ENCODE peak calls at places on chromosomes 7 and 10, in four cellular contexts. One of them, this sample, is unnamed.

GRCh38 chr10:86815640-86816039 is 59.2 kb downstream of the BMPR1A start:
- DNase-seq in HepG2: no peak
- DNase-seq in WTC11: no peak
- DNase-seq in K562: no peak
- DNase-seq in this sample: no peak

GRCh38 chr7:64628192-64628591 is 37.7 kb upstream of the ZNF107 start:
- DNase-seq in HepG2: no peak
- DNase-seq in WTC11: no peak
- DNase-seq in K562: no peak
- DNase-seq in this sample: no peak

GRCh38 chr10:114815751-114816150 is 5.8 kb upstream of the FHIP2A start:
- DNase-seq in HepG2: no peak
- DNase-seq in WTC11: no peak
- DNase-seq in K562: no peak
- DNase-seq in this sample: no peak

GRCh38 chr10:127999801-128000200 is 92.9 kb downstream of the PTPRE start:
- DNase-seq in HepG2: no peak
- DNase-seq in WTC11: no peak
- DNase-seq in K562: no peak
- DNase-seq in this sample: no peak

GRCh38 chr10:15043674-15044073 is at the start of gene OLAH:
- DNase-seq in HepG2: no peak
- DNase-seq in WTC11: no peak
- DNase-seq in K562: no peak
- DNase-seq in this sample: no peak

GRCh38 chr10:71873582-71874182 is 22.6 kb upstream of the PSAP start:
- DNase-seq in HepG2: no peak
- DNase-seq in WTC11: no peak
- DNase-seq in K562: no peak
- DNase-seq in this sample: no peak

GRCh38 chr10:115049957-115050356 is 43.2 kb upstream of the ATRNL1 start:
- DNase-seq in HepG2: peak
- DNase-seq in WTC11: no peak
- DNase-seq in K562: no peak
- DNase-seq in this sample: no peak

GRCh38 chr7:2821161-2821841 is 22.8 kb downstream of the GNA12 start:
- DNase-seq in HepG2: no peak
- DNase-seq in WTC11: no peak
- DNase-seq in K562: no peak
- DNase-seq in this sample: peak

GRCh38 chr7:152103691-152104090 is 78.2 kb downstream of the GALNT11 start:
- DNase-seq in HepG2: no peak
- DNase-seq in WTC11: no peak
- DNase-seq in K562: no peak
- DNase-seq in this sample: no peak

GRCh38 chr7:152105205-152105604 is 79.7 kb downstream of the GALNT11 start:
- DNase-seq in HepG2: no peak
- DNase-seq in WTC11: no peak
- DNase-seq in K562: no peak
- DNase-seq in this sample: no peak

GRCh38 chr7:152107945-152108344 is 82.5 kb downstream of the GALNT11 start:
- DNase-seq in HepG2: no peak
- DNase-seq in WTC11: no peak
- DNase-seq in K562: no peak
- DNase-seq in this sample: no peak

GRCh38 chr7:152108359-152108758 is 82.9 kb downstream of the GALNT11 start:
- DNase-seq in HepG2: no peak
- DNase-seq in WTC11: no peak
- DNase-seq in K562: no peak
- DNase-seq in this sample: no peak

DNA sequence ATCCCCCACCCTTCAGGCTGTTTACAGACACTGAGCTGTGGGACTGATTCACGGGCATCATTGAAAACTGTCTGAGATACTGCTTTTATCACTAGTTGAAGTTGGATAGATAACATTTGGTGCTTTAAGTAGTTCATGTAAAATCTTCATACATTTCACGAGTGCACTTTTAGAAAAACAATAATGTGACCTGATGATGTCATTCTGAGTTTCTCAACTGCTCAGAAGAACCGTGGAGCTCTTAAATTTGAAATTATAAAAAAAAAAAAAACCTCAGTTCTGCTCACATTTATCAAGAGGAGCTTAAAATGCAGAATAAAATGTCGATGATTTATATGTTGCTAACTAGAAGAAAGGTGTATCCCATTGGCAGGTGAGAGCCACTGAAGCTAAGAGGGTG is 81.5 kb downstream of the GALNT11 start:
- DNase-seq in HepG2: no peak
- DNase-seq in WTC11: no peak
- DNase-seq in K562: no peak
- DNase-seq in this sample: no peak
- TF ChIP-seq ELF4 in HepG2: no peak
- TF ChIP-seq ELF4 in WTC11: no peak
- TF ChIP-seq ELF4 in K562: no peak
- TF ChIP-seq ELF4 in this sample: no peak

GRCh38 chr7:30791126-30791525 is 19.9 kb downstream of the MINDY4 start:
- DNase-seq in HepG2: no peak
- DNase-seq in WTC11: peak
- DNase-seq in K562: peak
- DNase-seq in this sample: no peak
- TF ChIP-seq ELF4 in HepG2: no peak
- TF ChIP-seq ELF4 in WTC11: no peak
- TF ChIP-seq ELF4 in K562: no peak
- TF ChIP-seq ELF4 in this sample: no peak

GRCh38 chr7:121608785-121609184 is 212.7 kb upstream of the FAM3C start:
- DNase-seq in HepG2: no peak
- DNase-seq in WTC11: no peak
- DNase-seq in K562: no peak
- DNase-seq in this sample: no peak
- TF ChIP-seq ELF4 in HepG2: no peak
- TF ChIP-seq ELF4 in WTC11: no peak
- TF ChIP-seq ELF4 in K562: no peak
- TF ChIP-seq ELF4 in this sample: no peak

DNA sequence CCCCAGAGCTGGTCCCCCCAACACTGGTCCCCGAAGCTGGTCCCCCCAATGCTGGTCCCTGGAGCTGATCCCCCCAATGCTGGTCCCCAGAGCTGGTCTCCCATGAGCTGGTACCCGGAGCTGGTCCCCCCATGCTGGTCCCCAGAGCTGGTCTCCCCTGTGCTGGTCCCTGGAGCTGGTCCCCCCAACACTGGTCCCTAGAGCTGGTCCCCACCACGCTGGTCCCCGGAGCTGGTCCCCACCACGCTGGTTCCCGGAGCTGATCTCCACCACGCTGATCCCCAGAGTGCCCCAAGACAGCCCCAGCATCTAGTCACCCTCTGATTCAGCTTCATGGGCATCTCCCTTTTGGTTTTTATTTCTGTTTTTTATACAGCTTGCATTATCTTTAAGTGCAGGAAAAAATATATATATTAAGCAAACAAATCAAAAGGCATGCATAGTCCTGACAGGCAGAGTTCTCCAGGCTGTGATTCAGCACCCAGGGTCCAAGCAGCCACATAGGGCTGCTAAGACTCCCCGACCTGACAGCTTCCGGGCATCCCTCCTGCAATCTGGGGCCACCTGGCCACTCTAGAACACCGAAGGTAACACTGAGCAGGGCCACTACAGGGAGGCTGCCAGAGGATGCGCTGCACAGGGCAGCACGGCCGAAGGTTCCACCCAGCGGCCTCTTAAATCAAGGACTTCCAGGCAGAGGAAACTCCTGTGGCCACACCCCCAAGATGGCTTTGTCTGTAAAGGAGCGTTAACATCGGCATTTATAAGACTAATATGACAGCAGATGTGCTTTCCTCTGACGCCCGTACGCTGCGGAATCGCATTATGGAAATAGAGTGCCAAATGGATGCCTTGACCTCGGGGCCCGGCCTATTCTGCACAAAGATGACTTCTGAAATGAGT is 215.0 kb downstream of the PTPRN2 start:
- DNase-seq in HepG2: no peak
- DNase-seq in WTC11: no peak
- DNase-seq in K562: no peak
- DNase-seq in this sample: no peak
- TF ChIP-seq ELF4 in HepG2: no peak
- TF ChIP-seq ELF4 in WTC11: no peak
- TF ChIP-seq ELF4 in K562: no peak
- TF ChIP-seq ELF4 in this sample: no peak

GRCh38 chr10:69492091-69492745 is 41.0 kb downstream of the TSPAN15 start:
- DNase-seq in HepG2: no peak
- DNase-seq in WTC11: no peak
- DNase-seq in K562: no peak
- DNase-seq in this sample: no peak
- TF ChIP-seq ELF4 in HepG2: no peak
- TF ChIP-seq ELF4 in WTC11: no peak
- TF ChIP-seq ELF4 in K562: no peak
- TF ChIP-seq ELF4 in this sample: no peak

GRCh38 chr10:131852823-131853609 is 47.8 kb upstream of the PPP2R2D start:
- DNase-seq in HepG2: no peak
- DNase-seq in WTC11: no peak
- DNase-seq in K562: no peak
- DNase-seq in this sample: no peak

GRCh38 chr10:131850490-131850880 is 50.3 kb upstream of the PPP2R2D start:
- DNase-seq in HepG2: no peak
- DNase-seq in WTC11: no peak
- DNase-seq in K562: no peak
- DNase-seq in this sample: no peak

GRCh38 chr10:131849591-131850489 is 51.0 kb upstream of the PPP2R2D start:
- DNase-seq in HepG2: no peak
- DNase-seq in WTC11: no peak
- DNase-seq in K562: no peak
- DNase-seq in this sample: no peak

GRCh38 chr10:131852161-131852822 is 48.5 kb upstream of the PPP2R2D start:
- DNase-seq in HepG2: no peak
- DNase-seq in WTC11: no peak
- DNase-seq in K562: no peak
- DNase-seq in this sample: no peak

DNA sequence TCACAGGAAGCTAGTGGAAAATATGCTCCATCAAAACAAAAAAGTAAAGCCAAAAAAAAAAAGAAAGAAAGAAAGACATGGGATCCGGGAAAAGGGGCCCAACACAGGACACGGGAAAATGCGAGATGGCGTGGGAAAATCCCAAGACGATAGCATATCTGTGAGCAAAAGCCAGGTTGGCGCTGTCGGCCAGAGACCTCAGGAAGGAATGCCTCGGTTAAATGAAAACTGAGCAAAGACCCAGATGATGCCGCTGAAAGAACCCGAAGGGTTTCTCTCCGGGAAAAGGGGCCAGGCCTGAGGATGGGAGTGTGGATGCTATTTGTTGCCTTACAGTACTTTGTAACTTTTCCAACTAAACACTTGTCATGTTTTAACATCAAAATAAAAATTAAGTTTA is 49.5 kb upstream of the PPP2R2D start:
- DNase-seq in HepG2: no peak
- DNase-seq in WTC11: no peak
- DNase-seq in K562: no peak
- DNase-seq in this sample: no peak
- TF ChIP-seq ELF4 in HepG2: no peak
- TF ChIP-seq ELF4 in WTC11: no peak
- TF ChIP-seq ELF4 in K562: no peak
- TF ChIP-seq ELF4 in this sample: no peak

GRCh38 chr7:1632506-1632905 is 37.6 kb upstream of the ELFN1 start:
- DNase-seq in HepG2: no peak
- DNase-seq in WTC11: peak
- DNase-seq in K562: no peak
- DNase-seq in this sample: no peak

GRCh38 chr7:1637155-1637554 is 32.9 kb upstream of the ELFN1 start:
- DNase-seq in HepG2: no peak
- DNase-seq in WTC11: no peak
- DNase-seq in K562: no peak
- DNase-seq in this sample: no peak

GRCh38 chr7:1638113-1638726 is 31.9 kb upstream of the ELFN1 start:
- DNase-seq in HepG2: no peak
- DNase-seq in WTC11: no peak
- DNase-seq in K562: no peak
- DNase-seq in this sample: no peak

GRCh38 chr7:1632916-1633785 is 36.9 kb upstream of the ELFN1 start:
- DNase-seq in HepG2: no peak
- DNase-seq in WTC11: peak
- DNase-seq in K562: no peak
- DNase-seq in this sample: no peak

DNA sequence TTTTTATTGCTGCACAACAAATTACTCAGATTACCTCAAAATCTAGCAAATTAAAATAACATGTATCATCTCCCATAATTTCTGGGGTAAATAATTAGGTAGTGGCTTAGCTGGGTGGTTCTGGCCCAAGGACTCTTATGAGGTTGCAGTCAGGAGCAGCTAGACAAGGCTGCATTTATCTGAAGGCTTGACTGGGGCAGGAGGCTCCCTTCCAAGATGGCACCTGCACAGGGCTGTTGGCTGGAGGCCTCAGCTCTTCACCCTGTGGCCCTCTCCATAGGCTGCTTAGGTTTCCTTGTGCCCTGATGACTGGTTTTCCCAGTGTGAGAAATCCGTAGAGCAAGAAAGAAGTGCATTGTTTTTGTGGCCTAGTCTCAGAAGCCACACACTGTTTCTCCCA is 34.7 kb upstream of the ELFN1 start:
- DNase-seq in HepG2: no peak
- DNase-seq in WTC11: no peak
- DNase-seq in K562: no peak
- DNase-seq in this sample: no peak
- TF ChIP-seq ELF4 in HepG2: no peak
- TF ChIP-seq ELF4 in WTC11: no peak
- TF ChIP-seq ELF4 in K562: no peak
- TF ChIP-seq ELF4 in this sample: no peak

GRCh38 chr10:77177161-77177560 is 460.4 kb downstream of the KCNMA1 start:
- DNase-seq in HepG2: no peak
- DNase-seq in WTC11: no peak
- DNase-seq in K562: no peak
- DNase-seq in this sample: no peak

GRCh38 chr10:77180104-77180503 is 457.5 kb downstream of the KCNMA1 start:
- DNase-seq in HepG2: no peak
- DNase-seq in WTC11: no peak
- DNase-seq in K562: no peak
- DNase-seq in this sample: no peak

GRCh38 chr10:77177589-77177988 is 460.0 kb downstream of the KCNMA1 start:
- DNase-seq in HepG2: no peak
- DNase-seq in WTC11: no peak
- DNase-seq in K562: no peak
- DNase-seq in this sample: no peak

GRCh38 chr10:77180794-77181193 is 456.8 kb downstream of the KCNMA1 start:
- DNase-seq in HepG2: no peak
- DNase-seq in WTC11: no peak
- DNase-seq in K562: no peak
- DNase-seq in this sample: no peak

GRCh38 chr10:77179015-77179695 is 458.5 kb downstream of the KCNMA1 start:
- DNase-seq in HepG2: no peak
- DNase-seq in WTC11: no peak
- DNase-seq in K562: no peak
- DNase-seq in this sample: no peak
- TF ChIP-seq ELF4 in HepG2: no peak
- TF ChIP-seq ELF4 in WTC11: no peak
- TF ChIP-seq ELF4 in K562: no peak
- TF ChIP-seq ELF4 in this sample: no peak

This sample was measured in HEK293T.